ENCODE peak calls at places on chromosomes 2 and 18, in eight cellular contexts. Y is activated naive CD8-positive, alpha-beta T cell treated with anti-CD3 and anti-CD28 coated beads, Interleukin-2, amount 50 U/mL, for 24 hours; H is neural crest cell; S is effector memory CD8-positive, alpha-beta T cell; T is stimulated activated CD4-positive, alpha-beta T cell treated with anti-CD3 and anti-CD28 coated beads, Interleukin-12 subunit alpha, Interleukin-12 subunit beta, amount 100 ng/mL, for 4 hours; E is T-helper 1 cell; R is neuronal stem cell; W is GM19239. L is an unnamed sample.

GRCh38 chr2:65514555-65515195 is 82.3 kb upstream of the SPRED2 start:
- DNase-seq in T (no peak), R (no peak), Y (no peak), W (no peak), S (no peak), E (peak), H (no peak), L (no peak)

GRCh38 chr2:37156071-37156856 is 516 bp downstream of the EIF2AK2 start:
- DNase-seq in E (peak), H (no peak), W (peak), T (peak), R (no peak), Y (peak), S (no peak), L (peak)

GRCh38 chr2:149258531-149258930 is 71.9 kb upstream of the LYPD6 start:
- DNase-seq in E (no peak), S (no peak), R (no peak), Y (no peak), W (no peak), H (no peak), T (no peak), L (no peak)

GRCh38 chr2:29920130-29920577 is 1.2 kb downstream of the ALK start:
- DNase-seq in R (peak), H (peak), T (peak), E (peak), S (peak), Y (peak), W (peak), L (peak)

GRCh38 chr2:216490061-216490460 is 8.6 kb upstream of the RPL37A start:
- DNase-seq in E (no peak), Y (no peak), H (no peak), W (no peak), R (no peak), S (no peak), T (no peak), L (no peak)

GRCh38 chr2:159557437-159558034 is 58.8 kb downstream of the BAZ2B start:
- DNase-seq in Y (no peak), S (no peak), T (no peak), R (no peak), E (no peak), H (no peak), W (no peak), L (no peak)

GRCh38 chr18:10453885-10454772 is at the start of gene APCDD1:
- DNase-seq in W (no peak), S (no peak), H (peak), R (peak), T (no peak), E (no peak), Y (no peak), L (peak)

GRCh38 chr2:11659866-11660265 is 10.1 kb downstream of the NTSR2 start:
- DNase-seq in W (no peak), Y (no peak), R (no peak), E (no peak), S (no peak), T (no peak), H (no peak), L (no peak)

GRCh38 chr2:172674034-172674967 is 61.3 kb upstream of the RAPGEF4 start:
- DNase-seq in S (no peak), W (no peak), E (peak), H (peak), R (peak), Y (peak), T (peak), L (no peak)

GRCh38 chr2:108491848-108492247 is 42.4 kb upstream of the LIMS1 start:
- DNase-seq in E (no peak), H (no peak), S (no peak), W (no peak), T (no peak), R (no peak), Y (no peak), L (no peak)

GRCh38 chr2:239938651-239939486 is 86.3 kb downstream of the NDUFA10 start:
- DNase-seq in Y (no peak), S (no peak), T (no peak), R (no peak), W (no peak), E (no peak), H (no peak), L (peak)

GRCh38 chr2:102698369-102699111 is 63.3 kb upstream of the TMEM182 start:
- DNase-seq in T (no peak), H (no peak), Y (no peak), W (no peak), R (no peak), S (no peak), E (no peak), L (no peak)

GRCh38 chr2:8073928-8074327 is 607.9 kb upstream of the ID2 start:
- DNase-seq in T (no peak), H (no peak), S (no peak), E (no peak), Y (no peak), W (no peak), R (no peak), L (no peak)

GRCh38 chr2:203869610-203870042 is 2.1 kb downstream of the CTLA4 start:
- DNase-seq in E (peak), H (no peak), R (no peak), S (peak), Y (peak), T (peak), W (no peak), L (peak)

GRCh38 chr18:12679183-12679786 is 21.4 kb upstream of the SPIRE1 start:
- DNase-seq in W (no peak), R (no peak), E (no peak), T (no peak), H (no peak), Y (no peak), S (no peak), L (peak)

GRCh38 chr2:63983986-63984605 is 35.1 kb downstream of the VPS54 start:
- DNase-seq in Y (no peak), E (peak), R (no peak), S (no peak), W (no peak), H (no peak), T (no peak), L (no peak)

GRCh38 chr2:1246239-1246638 is 167.0 kb upstream of the TPO start:
- DNase-seq in S (no peak), R (no peak), W (no peak), T (no peak), Y (no peak), E (no peak), H (no peak), L (no peak)

L was measured in DND-41.